ENCODE peak calls at places on chromosomes 13 and 19, in seven cellular contexts. Y is IMR-90, K is mesendoderm, N is H1, Z is H9, T is neuronal stem cell, P is mesenchymal stem cell. F is an unnamed sample.

GRCh38 chr13:59747529-59747928 is 416.2 kb downstream of the DIAPH3 start:
- DNase-seq in Y (no peak), K (peak; percentile 63), N (no peak), Z (no peak), T (no peak), P (no peak), F (no peak)

GRCh38 chr19:13962738-13963602 is 10.7 kb downstream of the DCAF15 start:
- DNase-seq in Y (peak; percentile 60), K (peak; percentile 30), N (peak; percentile 74), Z (peak; percentile 64), T (no peak), P (no peak), F (no peak)

GRCh38 chr19:14343286-14343685 is 38.0 kb upstream of the ADGRE5 start:
- DNase-seq in Y (no peak), K (no peak), N (no peak), Z (no peak), T (no peak), P (no peak), F (no peak)

GRCh38 chr19:33514885-33515485 is 6.6 kb downstream of the PEPD start:
- DNase-seq in Y (peak; percentile 32), K (no peak), N (no peak), Z (no peak), T (no peak), P (peak; percentile 2), F (peak; percentile 24)

GRCh38 chr19:40776966-40777794 is 867 bp upstream of the RAB4B start:
- DNase-seq in Y (peak; percentile 91), K (peak; percentile 98), N (peak; percentile 89), Z (peak; percentile 93), T (peak; percentile 97), P (peak; percentile 98), F (peak; percentile 97)

GRCh38 chr19:4624733-4625362 is 14.5 kb upstream of the TNFAIP8L1 start:
- DNase-seq in Y (peak; percentile 32), K (peak; percentile 82), N (no peak), Z (peak; percentile 87), T (no peak), P (no peak), F (no peak)

GRCh38 chr13:48770372-48770771 is 116.6 kb downstream of the CYSLTR2 start:
- DNase-seq in Y (no peak), K (no peak), N (no peak), Z (no peak), T (no peak), P (no peak), F (no peak)

GRCh38 chr13:59625121-59625520 is 538.6 kb downstream of the DIAPH3 start:
- DNase-seq in Y (no peak), K (no peak), N (no peak), Z (no peak), T (no peak), P (no peak), F (peak; percentile 86)

GRCh38 chr13:96958286-96958891 is 35.9 kb downstream of the OXGR1 start:
- DNase-seq in Y (peak; percentile 13), K (peak; percentile 50), N (no peak), Z (no peak), T (peak; percentile 33), P (peak; percentile 31), F (peak; percentile 14)

GRCh38 chr19:35248310-35249145 is at the start of gene LSR:
- DNase-seq in Y (no peak), K (peak; percentile 97), N (peak; percentile 93), Z (peak; percentile 95), T (peak; percentile 88), P (no peak), F (peak; percentile 87)

GRCh38 chr13:51881296-51881695 is 19.5 kb downstream of the CCDC70 start:
- DNase-seq in Y (no peak), K (no peak), N (no peak), Z (no peak), T (no peak), P (no peak), F (no peak)

GRCh38 chr13:76635232-76636021 is 250.8 kb downstream of the KCTD12 start:
- DNase-seq in Y (no peak), K (no peak), N (no peak), Z (no peak), T (no peak), P (no peak), F (no peak)

GRCh38 chr13:44088911-44089851 is 209.5 kb downstream of the LACC1 start:
- DNase-seq in Y (no peak), K (no peak), N (no peak), Z (no peak), T (no peak), P (peak; percentile 17), F (peak; percentile 43)

GRCh38 chr19:39157275-39157996 is 31.9 kb downstream of the PAK4 start:
- DNase-seq in Y (peak; percentile 28), K (no peak), N (no peak), Z (no peak), T (no peak), P (peak; percentile 42), F (no peak)

GRCh38 chr19:13102666-13103584 is at the start of gene LYL1:
- DNase-seq in Y (no peak), K (peak; percentile 89), N (peak; percentile 77), Z (peak; percentile 70), T (no peak), P (no peak), F (peak; percentile 72)

GRCh38 chr13:42533336-42533591 is 40.7 kb upstream of the TNFSF11 start:
- DNase-seq in Y (no peak), K (no peak), N (no peak), Z (no peak), T (no peak), P (no peak), F (no peak)

GRCh38 chr13:36175621-36176020 is 38.7 kb downstream of the SOHLH2 start:
- DNase-seq in Y (no peak), K (no peak), N (no peak), Z (no peak), T (no peak), P (no peak), F (no peak)

GRCh38 chr19:6222884-6223283 is 56.9 kb downstream of the MLLT1 start:
- DNase-seq in Y (no peak), K (no peak), N (no peak), Z (no peak), T (no peak), P (no peak), F (no peak)

GRCh38 chr19:35266904-35267817 is 1.6 kb upstream of the USF2 start:
- DNase-seq in Y (peak; percentile 10), K (peak; percentile 13), N (peak; percentile 70), Z (peak; percentile 51), T (no peak), P (peak; percentile 3), F (peak; percentile 47)

GRCh38 chr13:108911807-108912206 is 282.4 kb downstream of the MYO16 start:
- DNase-seq in Y (no peak), K (no peak), N (no peak), Z (no peak), T (no peak), P (no peak), F (peak; percentile 25)

GRCh38 chr13:23621316-23621645 is 51.1 kb downstream of the TNFRSF19 start:
- DNase-seq in Y (peak; percentile 96), K (peak; percentile 92), N (no peak), Z (no peak), T (no peak), P (peak; percentile 92), F (peak; percentile 43)

GRCh38 chr13:51311957-51312520 is 27.5 kb upstream of the SERPINE3 start:
- DNase-seq in Y (no peak), K (no peak), N (no peak), Z (peak; percentile 62), T (no peak), P (no peak), F (no peak)

GRCh38 chr13:21683034-21683733 is 12.3 kb downstream of the FGF9 start:
- DNase-seq in Y (peak; percentile 88), K (no peak), N (no peak), Z (no peak), T (no peak), P (peak; percentile 23), F (peak; percentile 59)

GRCh38 chr13:99199541-99200432 is 867 bp upstream of the UBAC2 start:
- DNase-seq in Y (no peak), K (no peak), N (no peak), Z (no peak), T (no peak), P (peak; percentile 37), F (no peak)

GRCh38 chr13:106593131-106593530 is 25.2 kb upstream of the ARGLU1 start:
- DNase-seq in Y (no peak), K (no peak), N (no peak), Z (no peak), T (no peak), P (no peak), F (no peak)

DNA sequence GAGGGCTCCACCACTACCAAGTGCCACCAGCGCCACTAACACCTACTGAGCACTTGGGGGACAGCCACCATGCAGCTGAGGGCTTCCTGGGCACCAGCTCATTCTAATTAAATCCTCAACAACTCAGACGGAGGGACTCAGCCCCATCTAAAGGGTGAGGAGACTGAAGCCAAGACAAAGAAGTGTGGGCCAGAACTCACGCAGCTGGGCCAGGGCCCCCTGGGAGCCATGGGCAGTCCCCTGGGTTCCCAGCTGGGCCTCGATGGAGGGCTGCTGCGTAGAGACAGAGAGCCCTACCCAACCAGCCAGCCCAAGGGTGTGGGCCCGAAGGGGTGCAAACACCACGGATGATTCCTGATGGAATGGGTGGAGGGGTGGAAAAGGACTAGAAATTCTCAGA is 12.8 kb upstream of the PRKD2 start:
- DNase-seq in Y (no peak), K (no peak), N (no peak), Z (no peak), T (no peak), P (no peak), F (no peak)
- H3K23ac ChIP-seq in Y (no peak overlapping the region), K (no peak overlapping the region), N (no peak overlapping the region), Z (no peak overlapping the region), T (no peak overlapping the region), P (no peak overlapping the region), F (no peak overlapping the region)

GRCh38 chr19:57769345-57770131 is at the start of gene ZNF586:
- DNase-seq in Y (peak; percentile 93), K (peak; percentile 98), N (peak; percentile 89), Z (peak; percentile 95), T (peak; percentile 89), P (peak; percentile 95), F (peak; percentile 96)
- H4K8ac ChIP-seq in Y (peak within 1 kb of the TSS; percentile 37), K (no peak within 1 kb of the TSS), N (peak within 1 kb of the TSS; percentile 95), Z (no peak within 1 kb of the TSS), T (no peak within 1 kb of the TSS), P (peak within 1 kb of the TSS; percentile 89), F (peak within 1 kb of the TSS; percentile 96)

GRCh38 chr13:110422913-110423688 is 116.0 kb downstream of the COL4A2 start:
- DNase-seq in Y (no peak), K (no peak), N (no peak), Z (no peak), T (no peak), P (peak; percentile 36), F (peak; percentile 42)

GRCh38 chr13:110423689-110424302 is 116.7 kb downstream of the COL4A2 start:
- DNase-seq in Y (no peak), K (no peak), N (no peak), Z (no peak), T (no peak), P (no peak), F (no peak)

GRCh38 chr13:110425444-110425780 is 118.3 kb downstream of the COL4A2 start:
- DNase-seq in Y (peak; percentile 96), K (no peak), N (no peak), Z (no peak), T (no peak), P (peak; percentile 97), F (no peak)

GRCh38 chr13:110426745-110427144 is 119.7 kb downstream of the COL4A2 start:
- DNase-seq in Y (no peak), K (no peak), N (no peak), Z (no peak), T (no peak), P (no peak), F (no peak)

GRCh38 chr13:110424596-110425443 is 117.7 kb downstream of the COL4A2 start:
- DNase-seq in Y (peak; percentile 68), K (no peak), N (no peak), Z (no peak), T (no peak), P (peak; percentile 94), F (no peak)
- H3K23ac ChIP-seq in Y (peak overlapping the region; percentile 8), K (no peak overlapping the region), N (no peak overlapping the region), Z (no peak overlapping the region), T (no peak overlapping the region), P (no peak overlapping the region), F (no peak overlapping the region)

GRCh38 chr19:17393914-17394313 is at the start of gene CCDC194:
- DNase-seq in Y (no peak), K (no peak), N (no peak), Z (no peak), T (no peak), P (no peak), F (no peak)
- H4K8ac ChIP-seq in Y (peak within 1 kb of the TSS; percentile 29), K (no peak within 1 kb of the TSS), N (no peak within 1 kb of the TSS), Z (no peak within 1 kb of the TSS), T (no peak within 1 kb of the TSS), P (no peak within 1 kb of the TSS), F (peak within 1 kb of the TSS; percentile 11)